ENCODE peak calls at places on chromosomes 6 and 20, in eight cellular contexts. V, R, Y, F, G, L, B and H are unnamed samples.

GRCh38 chr6:82072113-82072512 is 175.4 kb downstream of the IBTK start:
- DNase-seq in V (no peak), R (no peak), Y (no peak), F (no peak), G (no peak), L (no peak), B (peak; percentile 20), H (peak; percentile 4)

GRCh38 chr6:118581489-118581959 is 33.4 kb downstream of the PLN start:
- DNase-seq in V (no peak), R (no peak), Y (peak; percentile 74), F (no peak), G (no peak), L (no peak), B (peak; percentile 80), H (peak; percentile 31)

GRCh38 chr6:150231456-150231855 is 88.6 kb downstream of the PPP1R14C start:
- DNase-seq in V (no peak), R (no peak), Y (no peak), F (no peak), G (no peak), L (no peak), B (peak; percentile 57), H (peak; percentile 52)

GRCh38 chr6:105359419-105360366 is 43.2 kb downstream of the PREP start:
- DNase-seq in V (peak; percentile 31), R (no peak), Y (peak; percentile 91), F (no peak), G (peak; percentile 61), L (no peak), B (peak; percentile 96), H (peak; percentile 93)

GRCh38 chr20:24149881-24150307 is 161.3 kb upstream of the GGTLC1 start:
- DNase-seq in V (peak; percentile 63), R (peak; percentile 82), Y (no peak), F (peak; percentile 64), G (no peak), L (no peak), B (no peak), H (no peak)

GRCh38 chr6:156413156-156413555 is 364.0 kb upstream of the ARID1B start:
- DNase-seq in V (no peak), R (no peak), Y (peak; percentile 25), F (no peak), G (no peak), L (no peak), B (no peak), H (peak; percentile 10)

GRCh38 chr6:34476941-34477340 is 11.1 kb downstream of the PACSIN1 start:
- DNase-seq in V (no peak), R (no peak), Y (no peak), F (no peak), G (no peak), L (no peak), B (no peak), H (no peak)

GRCh38 chr6:106684011-106684410 is 54.6 kb downstream of the QRSL1 start:
- DNase-seq in V (no peak), R (no peak), Y (no peak), F (no peak), G (no peak), L (no peak), B (no peak), H (no peak)

GRCh38 chr20:41342474-41343464 is 2.1 kb downstream of the LPIN3 start:
- DNase-seq in V (no peak), R (no peak), Y (no peak), F (no peak), G (no peak), L (no peak), B (no peak), H (no peak)

GRCh38 chr20:59042151-59042795 is at the start of gene PRELID3B:
- DNase-seq in V (peak; percentile 66), R (no peak), Y (peak; percentile 20), F (peak; percentile 57), G (no peak), L (peak; percentile 73), B (no peak), H (peak; percentile 60)

GRCh38 chr6:50654155-50654554 is 59.2 kb upstream of the TFAP2D start:
- DNase-seq in V (no peak), R (no peak), Y (no peak), F (no peak), G (no peak), L (no peak), B (no peak), H (no peak)

GRCh38 chr6:134315974-134316391 is 1.9 kb downstream of the SGK1 start:
- DNase-seq in V (no peak), R (no peak), Y (no peak), F (no peak), G (no peak), L (no peak), B (no peak), H (no peak)

GRCh38 chr6:134315189-134315588 is 2.7 kb downstream of the SGK1 start:
- DNase-seq in V (no peak), R (no peak), Y (no peak), F (no peak), G (no peak), L (no peak), B (no peak), H (no peak)

GRCh38 chr6:134318396-134319281 is 727 bp upstream of the SGK1 start:
- DNase-seq in V (no peak), R (no peak), Y (no peak), F (no peak), G (no peak), L (no peak), B (no peak), H (no peak)

GRCh38 chr6:134316733-134317431 is 1.0 kb downstream of the SGK1 start:
- DNase-seq in V (no peak), R (no peak), Y (no peak), F (peak; percentile 29), G (no peak), L (no peak), B (no peak), H (no peak)

DNA sequence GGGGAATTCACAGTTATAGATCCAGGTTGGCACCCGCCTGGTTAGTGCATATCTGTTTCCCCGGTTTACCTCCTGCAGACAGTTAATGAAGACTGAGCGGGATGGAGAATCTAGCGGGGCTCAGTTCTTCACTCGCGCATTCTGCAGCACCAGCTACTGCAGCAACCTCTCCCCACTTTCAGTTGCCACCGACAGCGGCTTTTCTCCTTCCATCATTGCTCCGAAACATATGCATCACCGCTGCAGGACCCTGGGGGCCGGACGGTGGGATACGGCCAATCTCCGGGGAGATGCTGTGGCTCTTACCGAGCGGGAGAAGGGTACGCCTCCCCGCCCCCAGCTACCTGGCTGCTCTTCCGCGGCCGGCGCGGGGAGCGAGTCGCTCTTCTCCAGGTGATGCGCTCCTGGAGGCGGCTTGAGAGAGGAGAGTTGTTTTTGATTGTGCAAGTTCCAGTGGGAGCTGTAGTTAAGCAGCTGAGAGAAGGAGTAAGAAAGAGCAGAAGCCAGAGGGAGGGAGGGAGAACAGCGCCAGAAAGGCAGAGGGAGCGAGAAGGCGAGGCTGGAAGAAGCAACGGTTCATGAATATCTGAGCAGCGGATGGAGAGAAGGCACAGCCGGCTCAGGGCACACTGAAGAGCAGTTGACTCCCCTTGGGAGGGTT is at the start of gene SGK1:
- DNase-seq in V (no peak), R (peak; percentile 66), Y (peak; percentile 58), F (peak; percentile 56), G (peak; percentile 29), L (no peak), B (peak; percentile 49), H (peak; percentile 78)
- H3K9ac ChIP-seq in V (no peak within 1 kb of the TSS), R (peak within 1 kb of the TSS; percentile 7), Y (peak within 1 kb of the TSS; percentile 45), F (no peak within 1 kb of the TSS), G (peak within 1 kb of the TSS; percentile 21), L (no peak within 1 kb of the TSS), B (peak within 1 kb of the TSS; percentile 22), H (peak within 1 kb of the TSS; percentile 21)

GRCh38 chr6:45531999-45532605 is 154.4 kb upstream of the SUPT3H start:
- DNase-seq in V (no peak), R (no peak), Y (no peak), F (no peak), G (no peak), L (no peak), B (no peak), H (no peak)
- H3K9ac ChIP-seq in V (no peak overlapping the region), R (no peak overlapping the region), Y (no peak overlapping the region), F (no peak overlapping the region), G (no peak overlapping the region), L (no peak overlapping the region), B (no peak overlapping the region), H (no peak overlapping the region)

GRCh38 chr20:62335532-62335931 is 31.6 kb downstream of the LAMA5 start:
- DNase-seq in V (no peak), R (no peak), Y (no peak), F (no peak), G (no peak), L (no peak), B (no peak), H (no peak)
- H3K9ac ChIP-seq in V (no peak overlapping the region), R (no peak overlapping the region), Y (no peak overlapping the region), F (no peak overlapping the region), G (no peak overlapping the region), L (no peak overlapping the region), B (no peak overlapping the region), H (no peak overlapping the region)

GRCh38 chr6:110551088-110551487 is 74.7 kb upstream of the SLC22A16 start:
- DNase-seq in V (no peak), R (no peak), Y (no peak), F (no peak), G (no peak), L (no peak), B (no peak), H (no peak)

GRCh38 chr6:110547266-110547964 is 71.0 kb upstream of the SLC22A16 start:
- DNase-seq in V (no peak), R (no peak), Y (no peak), F (no peak), G (no peak), L (no peak), B (peak; percentile 70), H (peak; percentile 84)

GRCh38 chr6:110550353-110550752 is 73.9 kb upstream of the SLC22A16 start:
- DNase-seq in V (no peak), R (no peak), Y (no peak), F (no peak), G (no peak), L (no peak), B (no peak), H (no peak)

GRCh38 chr6:110549277-110549676 is 72.9 kb upstream of the SLC22A16 start:
- DNase-seq in V (no peak), R (no peak), Y (no peak), F (no peak), G (no peak), L (no peak), B (no peak), H (no peak)

GRCh38 chr6:110548124-110548847 is 71.9 kb upstream of the SLC22A16 start:
- DNase-seq in V (no peak), R (no peak), Y (no peak), F (no peak), G (no peak), L (no peak), B (no peak), H (no peak)
- H3K9ac ChIP-seq in V (no peak overlapping the region), R (no peak overlapping the region), Y (no peak overlapping the region), F (no peak overlapping the region), G (no peak overlapping the region), L (no peak overlapping the region), B (no peak overlapping the region), H (peak overlapping the region; percentile 11)

GRCh38 chr20:49982072-49982345 is 771 bp upstream of the SNAI1 start:
- DNase-seq in V (no peak), R (no peak), Y (no peak), F (no peak), G (no peak), L (no peak), B (no peak), H (no peak)
- H3K9ac ChIP-seq in V (peak overlapping the region; percentile 48), R (no peak overlapping the region), Y (no peak overlapping the region), F (no peak overlapping the region), G (peak overlapping the region; percentile 62), L (no peak overlapping the region), B (no peak overlapping the region), H (no peak overlapping the region)